ENCODE peak calls at places on chromosomes 6 and 20, in five cellular contexts. One of them, this sample, is unnamed.

GRCh38 chr20:18663932-18664331 is 76.1 kb downstream of the DTD1 start:
- DNase-seq in activated T-helper 1 cell treated with anti-CD3 and anti-CD28 coated beads, Interleukin-2, amount 50 U/mL, for 16 hours: no peak
- DNase-seq in left ventricle myocardium superior: no peak
- DNase-seq in heart left ventricle: no peak
- DNase-seq in T1000: no peak
- DNase-seq in this sample: no peak

GRCh38 chr6:139443226-139444112 is 69.0 kb upstream of the CITED2 start:
- DNase-seq in activated T-helper 1 cell treated with anti-CD3 and anti-CD28 coated beads, Interleukin-2, amount 50 U/mL, for 16 hours: no peak
- DNase-seq in left ventricle myocardium superior: no peak
- DNase-seq in heart left ventricle: no peak
- DNase-seq in T1000: no peak
- DNase-seq in this sample: no peak

GRCh38 chr20:64065973-64066341 is 3.0 kb downstream of the TCEA2 start:
- DNase-seq in activated T-helper 1 cell treated with anti-CD3 and anti-CD28 coated beads, Interleukin-2, amount 50 U/mL, for 16 hours: no peak
- DNase-seq in left ventricle myocardium superior: no peak
- DNase-seq in T1000: peak
- DNase-seq in heart left ventricle: no peak
- DNase-seq in this sample: no peak

GRCh38 chr6:143515766-143516355 is 4.3 kb upstream of the FUCA2 start:
- DNase-seq in left ventricle myocardium superior: peak
- DNase-seq in heart left ventricle: peak
- DNase-seq in T1000: no peak
- DNase-seq in activated T-helper 1 cell treated with anti-CD3 and anti-CD28 coated beads, Interleukin-2, amount 50 U/mL, for 16 hours: no peak
- DNase-seq in this sample: no peak

GRCh38 chr6:158620963-158621693 is 23.4 kb downstream of the DYNLT1 start:
- DNase-seq in left ventricle myocardium superior: no peak
- DNase-seq in heart left ventricle: no peak
- DNase-seq in T1000: no peak
- DNase-seq in activated T-helper 1 cell treated with anti-CD3 and anti-CD28 coated beads, Interleukin-2, amount 50 U/mL, for 16 hours: no peak
- DNase-seq in this sample: no peak

GRCh38 chr6:116847234-116847633 is 18.4 kb upstream of the GPRC6A start:
- DNase-seq in heart left ventricle: no peak
- DNase-seq in activated T-helper 1 cell treated with anti-CD3 and anti-CD28 coated beads, Interleukin-2, amount 50 U/mL, for 16 hours: no peak
- DNase-seq in left ventricle myocardium superior: no peak
- DNase-seq in T1000: no peak
- DNase-seq in this sample: no peak

GRCh38 chr6:37761872-37762271 is 57.7 kb upstream of the ZFAND3 start:
- DNase-seq in activated T-helper 1 cell treated with anti-CD3 and anti-CD28 coated beads, Interleukin-2, amount 50 U/mL, for 16 hours: no peak
- DNase-seq in heart left ventricle: no peak
- DNase-seq in T1000: no peak
- DNase-seq in left ventricle myocardium superior: no peak
- DNase-seq in this sample: no peak

GRCh38 chr20:1626528-1627192 is 6.9 kb upstream of the SIRPB1 start:
- DNase-seq in activated T-helper 1 cell treated with anti-CD3 and anti-CD28 coated beads, Interleukin-2, amount 50 U/mL, for 16 hours: no peak
- DNase-seq in heart left ventricle: no peak
- DNase-seq in left ventricle myocardium superior: no peak
- DNase-seq in T1000: no peak
- DNase-seq in this sample: no peak

GRCh38 chr20:31710423-31711250 is 12.0 kb downstream of the BCL2L1 start:
- DNase-seq in activated T-helper 1 cell treated with anti-CD3 and anti-CD28 coated beads, Interleukin-2, amount 50 U/mL, for 16 hours: no peak
- DNase-seq in heart left ventricle: peak
- DNase-seq in T1000: no peak
- DNase-seq in left ventricle myocardium superior: peak
- DNase-seq in this sample: no peak

GRCh38 chr20:63156221-63156671 is 59.7 kb downstream of the YTHDF1 start:
- DNase-seq in heart left ventricle: peak
- DNase-seq in left ventricle myocardium superior: no peak
- DNase-seq in activated T-helper 1 cell treated with anti-CD3 and anti-CD28 coated beads, Interleukin-2, amount 50 U/mL, for 16 hours: no peak
- DNase-seq in T1000: no peak
- DNase-seq in this sample: no peak

GRCh38 chr6:89117285-89118108 is at the start of gene SRSF12:
- DNase-seq in T1000: no peak
- DNase-seq in activated T-helper 1 cell treated with anti-CD3 and anti-CD28 coated beads, Interleukin-2, amount 50 U/mL, for 16 hours: no peak
- DNase-seq in left ventricle myocardium superior: peak
- DNase-seq in heart left ventricle: peak
- DNase-seq in this sample: no peak

GRCh38 chr6:96110878-96111277 is 95.1 kb downstream of the FUT9 start:
- DNase-seq in T1000: no peak
- DNase-seq in left ventricle myocardium superior: no peak
- DNase-seq in heart left ventricle: no peak
- DNase-seq in activated T-helper 1 cell treated with anti-CD3 and anti-CD28 coated beads, Interleukin-2, amount 50 U/mL, for 16 hours: no peak
- DNase-seq in this sample: no peak

GRCh38 chr6:52305948-52306767 is 21.6 kb upstream of the MCM3 start:
- DNase-seq in heart left ventricle: no peak
- DNase-seq in left ventricle myocardium superior: no peak
- DNase-seq in activated T-helper 1 cell treated with anti-CD3 and anti-CD28 coated beads, Interleukin-2, amount 50 U/mL, for 16 hours: no peak
- DNase-seq in T1000: no peak
- DNase-seq in this sample: no peak

GRCh38 chr20:62489186-62489939 is 13.6 kb upstream of the GATA5 start:
- DNase-seq in T1000: no peak
- DNase-seq in activated T-helper 1 cell treated with anti-CD3 and anti-CD28 coated beads, Interleukin-2, amount 50 U/mL, for 16 hours: no peak
- DNase-seq in heart left ventricle: no peak
- DNase-seq in left ventricle myocardium superior: no peak
- DNase-seq in this sample: no peak

GRCh38 chr20:24160563-24161355 is 172.2 kb upstream of the GGTLC1 start:
- DNase-seq in activated T-helper 1 cell treated with anti-CD3 and anti-CD28 coated beads, Interleukin-2, amount 50 U/mL, for 16 hours: no peak
- DNase-seq in left ventricle myocardium superior: peak
- DNase-seq in heart left ventricle: peak
- DNase-seq in T1000: no peak
- DNase-seq in this sample: peak

GRCh38 chr6:42961020-42961470 is 491 bp downstream of the GNMT start:
- DNase-seq in left ventricle myocardium superior: no peak
- DNase-seq in T1000: no peak
- DNase-seq in heart left ventricle: no peak
- DNase-seq in activated T-helper 1 cell treated with anti-CD3 and anti-CD28 coated beads, Interleukin-2, amount 50 U/mL, for 16 hours: no peak
- DNase-seq in this sample: no peak

GRCh38 chr20:16898433-16898832 is 150.3 kb downstream of the OTOR start:
- DNase-seq in activated T-helper 1 cell treated with anti-CD3 and anti-CD28 coated beads, Interleukin-2, amount 50 U/mL, for 16 hours: no peak
- DNase-seq in T1000: peak
- DNase-seq in heart left ventricle: no peak
- DNase-seq in left ventricle myocardium superior: no peak
- DNase-seq in this sample: no peak

GRCh38 chr6:127090051-127090450 is 28.4 kb upstream of the RSPO3 start:
- DNase-seq in T1000: no peak
- DNase-seq in heart left ventricle: no peak
- DNase-seq in left ventricle myocardium superior: no peak
- DNase-seq in activated T-helper 1 cell treated with anti-CD3 and anti-CD28 coated beads, Interleukin-2, amount 50 U/mL, for 16 hours: no peak
- DNase-seq in this sample: no peak

GRCh38 chr20:13613917-13614316 is 24.8 kb downstream of the TASP1 start:
- DNase-seq in activated T-helper 1 cell treated with anti-CD3 and anti-CD28 coated beads, Interleukin-2, amount 50 U/mL, for 16 hours: no peak
- DNase-seq in T1000: no peak
- DNase-seq in heart left ventricle: no peak
- DNase-seq in left ventricle myocardium superior: no peak
- DNase-seq in this sample: no peak

GRCh38 chr6:37653933-37654565 is 43.6 kb downstream of the MDGA1 start:
- DNase-seq in heart left ventricle: no peak
- DNase-seq in left ventricle myocardium superior: no peak
- DNase-seq in activated T-helper 1 cell treated with anti-CD3 and anti-CD28 coated beads, Interleukin-2, amount 50 U/mL, for 16 hours: no peak
- DNase-seq in T1000: peak
- DNase-seq in this sample: no peak

GRCh38 chr20:59686404-59687346 is 82.3 kb downstream of the PHACTR3 start:
- DNase-seq in left ventricle myocardium superior: no peak
- DNase-seq in activated T-helper 1 cell treated with anti-CD3 and anti-CD28 coated beads, Interleukin-2, amount 50 U/mL, for 16 hours: no peak
- DNase-seq in T1000: no peak
- DNase-seq in heart left ventricle: no peak
- DNase-seq in this sample: no peak

GRCh38 chr6:106477158-106477557 is 116.6 kb downstream of the CRYBG1 start:
- DNase-seq in heart left ventricle: no peak
- DNase-seq in left ventricle myocardium superior: no peak
- DNase-seq in activated T-helper 1 cell treated with anti-CD3 and anti-CD28 coated beads, Interleukin-2, amount 50 U/mL, for 16 hours: no peak
- DNase-seq in T1000: no peak
- DNase-seq in this sample: no peak

GRCh38 chr6:31750411-31751022 is 10.7 kb downstream of the MSH5 start:
- DNase-seq in heart left ventricle: no peak
- DNase-seq in activated T-helper 1 cell treated with anti-CD3 and anti-CD28 coated beads, Interleukin-2, amount 50 U/mL, for 16 hours: no peak
- DNase-seq in T1000: no peak
- DNase-seq in left ventricle myocardium superior: no peak
- DNase-seq in this sample: no peak

GRCh38 chr6:159249752-159250151 is 80.6 kb downstream of the FNDC1 start:
- DNase-seq in T1000: no peak
- DNase-seq in activated T-helper 1 cell treated with anti-CD3 and anti-CD28 coated beads, Interleukin-2, amount 50 U/mL, for 16 hours: no peak
- DNase-seq in left ventricle myocardium superior: no peak
- DNase-seq in heart left ventricle: no peak
- DNase-seq in this sample: no peak

GRCh38 chr6:107121964-107122495 is 6.7 kb upstream of the BEND3 start:
- DNase-seq in activated T-helper 1 cell treated with anti-CD3 and anti-CD28 coated beads, Interleukin-2, amount 50 U/mL, for 16 hours: no peak
- DNase-seq in T1000: no peak
- DNase-seq in left ventricle myocardium superior: no peak
- DNase-seq in heart left ventricle: no peak
- DNase-seq in this sample: no peak

GRCh38 chr20:19886666-19887288 is 128.7 kb downstream of the RIN2 start:
- DNase-seq in T1000: no peak
- DNase-seq in activated T-helper 1 cell treated with anti-CD3 and anti-CD28 coated beads, Interleukin-2, amount 50 U/mL, for 16 hours: no peak
- DNase-seq in heart left ventricle: no peak
- DNase-seq in left ventricle myocardium superior: no peak
- DNase-seq in this sample: no peak

GRCh38 chr6:73180718-73181619 is 44.3 kb downstream of the KHDC1L start:
- DNase-seq in T1000: peak
- DNase-seq in heart left ventricle: no peak
- DNase-seq in left ventricle myocardium superior: peak
- DNase-seq in activated T-helper 1 cell treated with anti-CD3 and anti-CD28 coated beads, Interleukin-2, amount 50 U/mL, for 16 hours: no peak
- DNase-seq in this sample: peak

GRCh38 chr6:51684038-51684437 is 403.4 kb downstream of the PKHD1 start:
- DNase-seq in heart left ventricle: no peak
- DNase-seq in activated T-helper 1 cell treated with anti-CD3 and anti-CD28 coated beads, Interleukin-2, amount 50 U/mL, for 16 hours: no peak
- DNase-seq in T1000: no peak
- DNase-seq in left ventricle myocardium superior: no peak
- DNase-seq in this sample: no peak

GRCh38 chr6:35611235-35611634 is 77.5 kb downstream of the FKBP5 start:
- DNase-seq in activated T-helper 1 cell treated with anti-CD3 and anti-CD28 coated beads, Interleukin-2, amount 50 U/mL, for 16 hours: no peak
- DNase-seq in left ventricle myocardium superior: no peak
- DNase-seq in heart left ventricle: no peak
- DNase-seq in T1000: no peak
- DNase-seq in this sample: no peak

GRCh38 chr6:137799950-137800568 is 67.0 kb upstream of the TNFAIP3 start:
- DNase-seq in activated T-helper 1 cell treated with anti-CD3 and anti-CD28 coated beads, Interleukin-2, amount 50 U/mL, for 16 hours: no peak
- DNase-seq in heart left ventricle: no peak
- DNase-seq in left ventricle myocardium superior: no peak
- DNase-seq in T1000: no peak
- DNase-seq in this sample: no peak

This sample was measured in dorsolateral prefrontal cortex.